ENCODE peak calls at places on chromosomes 2 and 18, in four cellular contexts. C is HepG2, G is H1, X is K562. Q is an unnamed sample.

GRCh38 chr2:168350380-168350779 is 103.0 kb upstream of the STK39 start:
- DNase-seq in G (no peak), C (no peak), X (no peak), Q (no peak)

GRCh38 chr2:233468047-233468745 is 98.4 kb downstream of the USP40 start:
- DNase-seq in G (no peak), C (no peak), X (no peak), Q (no peak)

GRCh38 chr18:14285053-14285452 is 152.8 kb upstream of the ZNF519 start:
- DNase-seq in G (no peak), X (no peak), C (no peak), Q (no peak)

GRCh38 chr2:23548143-23548769 is 163.3 kb downstream of the KLHL29 start:
- DNase-seq in C (no peak), G (no peak), X (peak), Q (no peak)

GRCh38 chr2:55431982-55432627 is 12.4 kb upstream of the CCDC88A start:
- DNase-seq in G (no peak), X (peak), C (peak), Q (no peak)

GRCh38 chr2:37020212-37020886 is 54.0 kb upstream of the STRN start:
- DNase-seq in C (no peak), X (no peak), G (no peak), Q (no peak)

GRCh38 chr18:29191263-29191662 is 1014.3 kb upstream of the CDH2 start:
- DNase-seq in C (peak), G (no peak), X (no peak), Q (no peak)

GRCh38 chr2:112085382-112085730 is 30.3 kb downstream of the TMEM87B start:
- DNase-seq in X (no peak), G (no peak), C (no peak), Q (no peak)

GRCh38 chr2:16398487-16399043 is 267.1 kb downstream of the CYRIA start:
- DNase-seq in G (no peak), X (no peak), C (no peak), Q (no peak)

GRCh38 chr2:98604547-98604946 is 3.8 kb downstream of the COA5 start:
- DNase-seq in X (no peak), C (no peak), G (no peak), Q (no peak)

GRCh38 chr2:42747422-42747821 is 16.5 kb downstream of the OXER1 start:
- DNase-seq in G (no peak), C (no peak), X (no peak), Q (no peak)

GRCh38 chr2:191659198-191659597 is 18.7 kb upstream of the NABP1 start:
- DNase-seq in C (no peak), G (no peak), X (no peak), Q (no peak)

GRCh38 chr2:62743506-62743905 is 38.0 kb downstream of the EHBP1 start:
- DNase-seq in G (no peak), C (no peak), X (no peak), Q (no peak)

GRCh38 chr2:53265900-53266299 is 501.7 kb upstream of the CHAC2 start:
- DNase-seq in X (no peak), G (no peak), C (no peak), Q (no peak)

GRCh38 chr2:68124321-68124720 is 33.4 kb upstream of the PNO1 start:
- DNase-seq in C (no peak), X (no peak), G (no peak), Q (no peak)

GRCh38 chr2:238716585-238716984 is 131.3 kb upstream of the TWIST2 start:
- DNase-seq in X (no peak), C (no peak), G (no peak), Q (no peak)

GRCh38 chr2:42243297-42243696 is 74.1 kb downstream of the EML4 start:
- DNase-seq in X (no peak), C (no peak), G (no peak), Q (no peak)

GRCh38 chr2:127058656-127059252 is 48.2 kb downstream of the BIN1 start:
- DNase-seq in X (no peak), C (no peak), G (no peak), Q (no peak)

GRCh38 chr2:97724946-97725688 is 11.7 kb downstream of the ZAP70 start:
- DNase-seq in X (no peak), G (no peak), C (no peak), Q (no peak)

GRCh38 chr2:240620859-240621258 is 4.4 kb upstream of the GPR35 start:
- DNase-seq in C (no peak), X (no peak), G (no peak), Q (no peak)

GRCh38 chr2:134527398-134527797 is 191.4 kb downstream of the TMEM163 start:
- DNase-seq in X (no peak), C (no peak), G (no peak), Q (no peak)

GRCh38 chr18:50807199-50807598 is 12.6 kb downstream of the MRO start:
- DNase-seq in C (no peak), X (no peak), G (no peak), Q (no peak)

GRCh38 chr2:46548103-46548486 is 68.7 kb downstream of the TMEM247 start:
- DNase-seq in G (no peak), X (no peak), C (no peak), Q (no peak)

GRCh38 chr2:96817882-96818281 is 1.8 kb downstream of the CNNM3 start:
- DNase-seq in C (no peak), G (no peak), X (peak), Q (no peak)

GRCh38 chr2:241943961-241944575 is 74.5 kb downstream of the RTP5 start:
- DNase-seq in G (no peak), X (no peak), C (no peak), Q (no peak)

GRCh38 chr2:198756166-198756565 is 701.6 kb downstream of the SATB2 start:
- DNase-seq in G (no peak), C (no peak), X (no peak), Q (no peak)

GRCh38 chr2:88016948-88017779 is 817 bp upstream of the RNU2-63P start:
- DNase-seq in X (peak), G (no peak), C (peak), Q (peak)

GRCh38 chr2:88019985-88020384 is 3.6 kb upstream of the RNU2-63P start:
- DNase-seq in G (no peak), X (no peak), C (no peak), Q (no peak)

GRCh38 chr2:88011011-88011410 is 5.3 kb downstream of the RNU2-63P start:
- DNase-seq in X (no peak), C (no peak), G (no peak), Q (no peak)

GRCh38 chr2:88018969-88019368 is 2.6 kb upstream of the RNU2-63P start:
- DNase-seq in G (no peak), X (no peak), C (no peak), Q (no peak)

GRCh38 chr2:88016086-88016947 is at the start of gene RNU2-63P:
- DNase-seq in X (peak), G (peak), C (peak), Q (peak)
- TF ChIP-seq JUND in X (peak), G (peak), C (no peak), Q (no peak)

GRCh38 chr2:30208453-30208852 is 22.9 kb upstream of the LBH start:
- DNase-seq in C (peak), X (peak), G (peak), Q (no peak)

GRCh38 chr2:30204281-30204680 is 27.1 kb upstream of the LBH start:
- DNase-seq in C (no peak), G (no peak), X (no peak), Q (no peak)

GRCh38 chr2:30205456-30205855 is 25.9 kb upstream of the LBH start:
- DNase-seq in C (no peak), X (no peak), G (no peak), Q (no peak)

GRCh38 chr2:30209227-30209626 is 22.1 kb upstream of the LBH start:
- DNase-seq in G (no peak), C (no peak), X (no peak), Q (no peak)

DNA sequence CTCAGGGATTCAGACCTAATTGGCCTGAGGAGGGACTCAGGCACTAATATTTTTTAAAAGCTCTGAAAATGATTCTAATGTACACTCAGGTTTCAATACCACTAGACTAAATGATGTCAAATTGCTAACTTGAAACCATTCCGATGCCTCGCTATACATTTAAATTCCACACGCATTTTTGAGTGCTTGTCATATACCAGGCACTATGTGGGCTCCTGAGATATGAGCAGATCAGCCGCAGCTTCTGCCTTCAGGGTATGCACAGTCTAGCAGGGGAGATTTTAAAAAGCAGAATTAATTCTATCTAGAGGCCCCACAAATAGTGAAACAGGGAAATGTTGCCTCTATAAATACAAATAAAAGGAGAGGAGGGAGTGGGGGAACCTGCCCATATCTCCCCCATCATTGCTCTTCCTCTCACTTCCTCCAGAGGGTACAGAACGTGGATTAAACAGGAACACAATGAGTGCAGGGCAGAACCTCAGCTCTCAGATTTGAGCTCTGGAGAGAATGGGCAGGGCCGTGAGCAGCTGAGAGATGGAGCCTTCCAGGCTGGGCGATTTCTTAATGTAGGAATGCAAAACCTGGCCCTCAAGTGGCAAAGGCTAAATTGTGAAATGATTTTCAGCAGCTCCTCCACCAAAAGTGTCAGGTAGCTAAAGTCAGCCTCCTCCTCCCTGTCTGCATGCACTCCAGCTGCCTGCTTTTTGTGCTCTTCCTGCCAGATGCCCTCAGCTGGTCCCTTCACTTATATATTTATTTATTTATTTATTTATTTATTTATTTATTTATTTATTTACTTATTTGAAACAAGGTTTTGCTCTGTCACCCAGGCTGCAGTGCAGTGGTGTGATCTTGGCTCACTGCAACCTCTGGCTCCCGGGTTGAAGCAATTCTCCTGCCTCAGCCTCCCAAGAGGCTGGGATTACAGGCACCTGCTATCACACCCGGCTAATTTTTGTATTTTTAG is 24.6 kb upstream of the LBH start:
- DNase-seq in X (no peak), G (no peak), C (no peak), Q (no peak)
- TF ChIP-seq CREB1 in X (no peak), G (no peak), C (no peak), Q (no peak)

DNA sequence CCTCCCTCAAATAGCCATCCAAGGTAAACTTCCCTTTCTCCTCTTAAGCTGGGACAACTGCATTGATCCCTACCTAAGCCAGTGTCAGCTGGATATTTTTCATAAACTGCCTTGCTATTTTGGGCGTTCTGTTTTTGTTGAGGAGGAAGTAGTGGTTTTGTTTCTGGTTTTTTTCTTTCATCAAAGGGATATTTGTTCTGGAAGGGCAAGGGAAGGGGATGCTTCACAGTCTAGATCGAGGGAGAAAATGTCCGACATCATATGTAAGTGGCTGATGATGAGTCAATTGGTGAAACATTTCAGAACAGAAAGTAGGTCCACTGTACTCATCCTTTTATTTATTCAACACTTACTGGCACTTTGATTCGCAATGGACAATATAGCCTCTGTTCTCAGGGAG is 31.0 kb downstream of the TANC1 start:
- DNase-seq in G (no peak), X (no peak), C (peak), Q (no peak)
- TF ChIP-seq JUND in G (no peak), X (no peak), C (no peak), Q (no peak)

DNA sequence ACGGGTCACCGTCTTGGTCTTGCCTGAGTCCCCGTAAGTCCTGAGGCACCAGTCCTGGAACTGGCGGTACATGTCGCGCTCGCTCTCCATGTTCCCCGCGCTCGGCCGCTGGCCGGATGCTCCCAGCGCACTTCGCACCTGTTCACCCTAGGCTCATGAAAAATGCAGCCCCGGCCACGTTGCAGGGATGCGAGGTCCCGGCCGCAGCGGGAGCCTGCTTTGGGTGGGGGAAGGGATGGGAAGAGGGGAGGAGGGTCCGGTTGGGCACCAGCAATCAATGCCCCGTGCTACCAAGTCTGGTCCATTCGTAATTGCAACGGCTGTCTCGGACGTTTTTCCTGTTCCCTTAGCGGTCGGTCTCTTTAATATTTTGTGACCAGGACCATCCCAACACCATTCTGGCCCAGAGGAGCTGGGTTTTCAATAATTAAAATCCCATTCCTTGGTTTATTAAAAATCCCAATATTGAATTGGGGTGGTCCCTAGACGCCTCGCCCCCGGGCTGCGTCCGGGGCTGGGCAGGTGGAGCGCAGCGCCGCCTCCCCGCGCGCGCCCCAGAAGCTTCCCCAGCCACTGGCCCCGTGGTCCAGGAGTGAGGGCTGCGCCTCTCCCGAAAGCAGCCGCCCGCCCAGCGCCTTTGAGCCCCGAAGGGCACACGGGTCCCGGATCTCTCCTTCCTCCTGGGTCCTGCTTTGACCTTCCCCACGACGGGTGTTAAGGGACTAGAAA is 1.4 kb downstream of the NOL4 start:
- DNase-seq in C (no peak), X (no peak), G (no peak), Q (no peak)
- TF ChIP-seq CREB1 in C (no peak), X (no peak), G (peak), Q (no peak)

GRCh38 chr2:190338453-190338852 is 4.9 kb upstream of the INPP1 start:
- DNase-seq in G (no peak), C (no peak), X (no peak), Q (no peak)

GRCh38 chr2:190342601-190343000 is 788 bp upstream of the INPP1 start:
- DNase-seq in C (no peak), G (no peak), X (no peak), Q (no peak)

GRCh38 chr2:190343170-190343499 is 254 bp upstream of the INPP1 start:
- DNase-seq in G (no peak), X (no peak), C (no peak), Q (no peak)

GRCh38 chr2:190339394-190339793 is 4.0 kb upstream of the INPP1 start:
- DNase-seq in C (no peak), G (no peak), X (no peak), Q (no peak)

DNA sequence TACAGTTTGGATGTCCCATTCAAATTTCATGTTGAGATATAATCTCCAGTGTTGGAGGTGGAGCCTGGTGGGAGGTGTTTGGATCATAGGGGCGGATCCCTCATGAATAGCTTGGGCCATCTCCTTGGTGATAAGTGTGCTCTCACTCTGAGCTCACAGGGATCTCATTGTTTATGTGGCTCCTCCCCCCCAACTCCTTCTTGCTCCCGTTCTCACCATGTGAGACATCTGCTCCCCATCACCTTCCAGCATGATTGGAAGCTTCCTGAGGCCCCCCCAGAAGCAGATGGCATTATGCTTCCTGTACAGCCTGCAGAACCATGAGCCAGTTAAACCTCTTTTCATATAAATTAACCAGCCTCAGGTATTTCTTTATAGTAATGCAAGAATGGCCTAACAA is 3.0 kb upstream of the INPP1 start:
- DNase-seq in X (peak), G (no peak), C (peak), Q (no peak)
- TF ChIP-seq JUND in X (no peak), G (no peak), C (no peak), Q (no peak)

DNA sequence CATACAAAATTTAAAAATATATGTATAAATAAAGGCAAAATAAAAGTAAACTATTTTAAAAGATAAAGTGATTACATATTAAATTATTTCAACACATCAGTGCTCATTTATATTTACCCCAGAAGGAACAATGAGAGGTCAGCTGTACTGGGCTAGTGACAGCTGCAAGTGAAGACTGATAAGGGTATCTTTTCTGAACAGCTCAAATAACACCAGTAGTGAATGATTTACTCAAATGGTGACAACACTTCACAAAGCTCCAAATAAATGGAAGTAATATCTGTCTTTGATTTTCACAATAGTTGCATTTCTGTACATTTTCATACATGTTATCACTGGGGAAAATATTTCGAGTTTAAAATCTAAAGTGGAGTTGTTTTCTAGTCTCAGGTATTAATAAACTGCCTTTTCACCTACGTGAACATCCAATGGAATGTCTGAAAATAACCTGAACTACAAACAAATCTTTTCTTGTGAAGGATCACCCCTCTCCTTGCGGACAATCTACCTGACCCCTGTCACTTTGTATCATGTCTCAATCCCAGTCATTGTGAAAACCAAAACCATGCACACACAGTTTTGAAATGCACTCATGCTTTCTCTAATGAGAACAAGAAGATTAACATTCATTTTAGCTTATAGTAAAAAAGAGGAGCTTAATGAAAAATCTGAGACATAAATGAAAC is 1928.8 kb upstream of the CELF4 start:
- DNase-seq in C (peak), X (no peak), G (no peak), Q (no peak)
- TF ChIP-seq CREB1 in C (no peak), X (no peak), G (no peak), Q (no peak)

GRCh38 chr2:170523506-170523905 is 191.6 kb upstream of the SP5 start:
- DNase-seq in G (no peak), X (no peak), C (peak), Q (no peak)

GRCh38 chr2:170530284-170530745 is 184.8 kb upstream of the SP5 start:
- DNase-seq in G (no peak), C (peak), X (no peak), Q (no peak)

GRCh38 chr2:170521299-170521698 is 193.8 kb upstream of the SP5 start:
- DNase-seq in G (no peak), C (no peak), X (no peak), Q (no peak)

GRCh38 chr2:170525566-170525900 is 189.6 kb upstream of the SP5 start:
- DNase-seq in G (no peak), X (no peak), C (peak), Q (no peak)

GRCh38 chr2:170524828-170525565 is 190.1 kb upstream of the SP5 start:
- DNase-seq in G (no peak), C (no peak), X (no peak), Q (peak)
- TF ChIP-seq JUND in G (no peak), C (no peak), X (no peak), Q (no peak)

GRCh38 chr2:1755436-1756191 is 11.3 kb upstream of the PXDN start:
- DNase-seq in X (no peak), G (no peak), C (no peak), Q (no peak)
- TF ChIP-seq CREB1 in X (no peak), G (no peak), C (no peak), Q (no peak)

DNA sequence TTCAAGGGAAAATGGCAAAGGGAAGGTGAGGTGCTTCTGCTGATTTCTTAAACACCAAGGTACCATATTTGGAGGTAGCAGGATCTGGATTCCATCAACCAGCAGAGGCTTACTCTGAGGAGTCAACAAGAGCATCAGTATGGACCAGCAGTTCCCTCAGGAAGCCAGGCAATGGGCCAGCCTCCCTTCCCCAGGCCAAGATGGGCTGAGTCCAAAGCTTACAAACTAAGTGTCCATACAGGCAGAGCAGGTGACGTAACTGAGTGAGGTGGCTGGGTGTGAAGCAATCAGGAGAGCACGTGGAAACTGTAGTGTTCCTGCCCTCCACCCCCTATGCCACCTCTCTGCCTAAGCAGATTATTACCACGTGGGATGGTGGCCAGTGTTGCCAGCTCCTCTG is 134.2 kb upstream of the HNRNPA3 start:
- DNase-seq in G (no peak), X (no peak), C (no peak), Q (no peak)
- TF ChIP-seq JUND in G (no peak), X (no peak), C (no peak), Q (no peak)

Q was measured in GM12878.